ENCODE peak calls at places on chromosomes 16 and 17, in six cellular contexts. V, R, W, G, Y and Q are unnamed samples.

GRCh38 chr16:3641801-3642396 is 12.6 kb upstream of the DNASE1 start:
- DNase-seq in V (no peak), R (no peak), W (peak), G (no peak), Y (no peak), Q (peak)

GRCh38 chr16:85447657-85448313 is 165.3 kb upstream of the GSE1 start:
- DNase-seq in V (no peak), R (no peak), W (no peak), G (no peak), Y (no peak), Q (no peak)

GRCh38 chr16:67311607-67312449 is 14.7 kb downstream of the KCTD19 start:
- DNase-seq in V (peak), R (peak), W (no peak), G (peak), Y (peak), Q (peak)

GRCh38 chr17:79370126-79370525 is 240.7 kb downstream of the RBFOX3 start:
- DNase-seq in V (no peak), R (no peak), W (no peak), G (no peak), Y (no peak), Q (no peak)

GRCh38 chr17:66904760-66905637 is 59.5 kb upstream of the CACNG4 start:
- DNase-seq in V (peak), R (peak), W (peak), G (peak), Y (no peak), Q (no peak)

GRCh38 chr17:7042507-7043194 is 1.2 kb downstream of the SLC16A11 start:
- DNase-seq in V (no peak), R (no peak), W (no peak), G (no peak), Y (no peak), Q (peak)

GRCh38 chr17:79395046-79395445 is 215.8 kb downstream of the RBFOX3 start:
- DNase-seq in V (no peak), R (no peak), W (no peak), G (no peak), Y (no peak), Q (no peak)

GRCh38 chr17:15308758-15309157 is 32.6 kb downstream of the TEKT3 start:
- DNase-seq in V (no peak), R (no peak), W (no peak), G (no peak), Y (no peak), Q (no peak)

GRCh38 chr16:51982715-51983680 is 563.9 kb downstream of the TOX3 start:
- DNase-seq in V (peak), R (peak), W (no peak), G (peak), Y (peak), Q (peak)

GRCh38 chr16:76226481-76226880 is 50.7 kb upstream of the CNTNAP4 start:
- DNase-seq in V (no peak), R (no peak), W (no peak), G (no peak), Y (no peak), Q (no peak)

GRCh38 chr16:67375161-67375560 is 18.1 kb downstream of the TPPP3 start:
- DNase-seq in V (no peak), R (no peak), W (no peak), G (no peak), Y (no peak), Q (no peak)

GRCh38 chr16:58513874-58514273 is 1.4 kb upstream of the SETD6 start:
- DNase-seq in V (no peak), R (no peak), W (no peak), G (no peak), Y (no peak), Q (no peak)

GRCh38 chr16:58516768-58517107 is 1.4 kb downstream of the SETD6 start:
- DNase-seq in V (no peak), R (no peak), W (no peak), G (no peak), Y (no peak), Q (no peak)

GRCh38 chr16:58515871-58516767 is 802 bp downstream of the SETD6 start:
- DNase-seq in V (peak), R (no peak), W (peak), G (no peak), Y (no peak), Q (peak)

GRCh38 chr16:58518083-58518979 is 3.0 kb downstream of the SETD6 start:
- DNase-seq in V (no peak), R (no peak), W (no peak), G (no peak), Y (no peak), Q (peak)

DNA sequence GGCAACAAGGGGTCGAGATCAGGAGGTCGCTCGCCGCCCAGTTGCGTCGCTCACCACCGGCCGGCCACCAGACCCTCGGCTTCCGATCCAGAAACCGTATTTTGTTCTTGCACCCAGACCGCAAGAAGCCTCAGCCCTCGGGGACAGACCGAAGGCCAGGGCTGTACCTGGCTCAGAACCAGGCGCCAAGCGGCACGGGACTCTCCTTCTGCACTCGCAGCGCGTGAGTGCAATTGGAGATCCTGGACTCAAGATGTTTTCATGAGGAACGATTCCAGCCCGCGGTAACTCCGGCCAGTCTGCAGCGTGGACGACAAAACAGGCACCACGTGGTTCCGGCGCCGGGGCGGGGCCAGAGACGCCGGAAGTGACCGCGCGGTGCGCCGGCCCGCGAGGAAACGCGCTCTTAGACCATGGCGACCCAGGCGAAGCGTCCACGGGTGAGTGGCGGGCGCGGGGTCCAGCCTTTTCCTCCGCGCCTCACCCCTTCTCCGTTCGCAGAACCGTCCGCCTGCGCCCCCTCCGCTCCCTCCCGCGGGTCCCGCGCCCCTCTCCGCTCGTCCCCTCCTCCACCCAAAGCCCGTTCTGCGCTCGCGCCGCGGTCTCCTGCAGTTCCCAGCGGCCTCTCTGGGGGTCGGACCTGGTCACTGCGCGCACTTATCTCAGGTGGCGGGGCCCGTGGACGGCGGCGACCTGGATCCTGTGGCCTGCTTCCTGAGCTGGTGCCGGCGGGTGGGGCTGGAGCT is at the start of gene SETD6:
- DNase-seq in V (peak), R (peak), W (peak), G (peak), Y (peak), Q (peak)
- TF ChIP-seq CTCF in V (peak), R (no peak), W (peak), G (peak), Y (no peak), Q (peak)

DNA sequence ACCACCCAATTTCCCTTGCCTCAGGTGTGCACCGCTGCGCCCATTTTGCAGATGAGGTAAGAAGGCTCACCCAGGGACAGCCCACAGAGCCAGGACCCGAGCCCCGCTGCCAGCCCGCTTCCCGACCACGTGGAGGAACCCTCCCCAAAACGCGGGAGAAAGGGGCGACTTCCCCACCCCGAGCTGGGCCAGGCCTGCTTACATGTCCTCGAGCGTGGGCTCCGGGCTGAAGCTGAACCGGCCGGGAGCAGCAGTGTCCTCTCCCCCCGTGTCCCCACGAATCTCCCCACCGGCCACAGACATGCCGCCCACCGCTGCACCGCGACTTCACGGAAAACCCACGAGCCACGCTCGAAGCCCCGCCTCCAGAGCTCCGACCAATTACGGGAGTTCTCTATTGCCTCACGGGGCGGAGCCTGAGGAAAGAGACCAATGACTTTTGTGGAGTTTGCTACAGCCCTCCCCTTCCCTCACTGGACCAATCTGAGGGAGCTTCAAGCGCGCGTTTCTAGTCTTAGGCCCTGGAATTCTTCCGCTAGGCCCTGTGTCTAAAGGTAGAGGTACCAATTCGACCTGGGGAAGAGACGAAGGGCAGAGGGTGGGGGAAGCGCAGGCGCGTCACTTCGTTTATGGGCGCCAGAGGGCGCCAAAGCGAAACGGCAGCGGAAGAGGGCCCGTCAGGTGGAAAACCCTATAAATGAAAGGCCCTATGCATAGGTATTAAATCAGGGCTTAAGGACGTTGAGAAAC is at the start of gene DCTPP1:
- DNase-seq in V (peak), R (peak), W (peak), G (peak), Y (peak), Q (peak)
- TF ChIP-seq CTCF in V (peak), R (peak), W (peak), G (peak), Y (peak), Q (peak)

DNA sequence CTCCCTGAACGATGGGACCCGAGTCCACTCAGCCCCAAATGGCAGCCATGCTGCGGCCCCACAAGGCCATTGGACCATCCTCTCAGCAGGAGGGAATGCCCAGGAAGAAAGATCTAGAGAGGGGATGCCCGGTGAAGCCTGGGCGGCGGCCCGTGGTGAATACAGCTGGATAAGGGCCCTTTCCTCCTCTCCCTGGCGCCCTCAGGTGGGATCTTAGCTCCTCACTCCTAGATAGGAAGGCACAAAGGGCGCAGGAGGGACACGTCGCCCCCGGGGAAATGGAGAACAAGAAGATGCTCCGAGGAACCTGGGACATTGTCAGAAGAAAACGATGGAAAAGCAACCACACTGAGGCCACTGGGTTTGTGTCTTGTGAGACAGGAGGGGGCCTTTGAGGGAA is 2.5 kb downstream of the CD300C start:
- DNase-seq in V (no peak), R (no peak), W (no peak), G (no peak), Y (no peak), Q (no peak)
- TF ChIP-seq CTCF in V (no peak), R (no peak), W (no peak), G (no peak), Y (no peak), Q (no peak)

GRCh38 chr16:9484436-9484835 is 393.0 kb downstream of the HAPSTR1 start:
- DNase-seq in V (no peak), R (no peak), W (no peak), G (no peak), Y (no peak), Q (no peak)

GRCh38 chr16:9481749-9482148 is 390.3 kb downstream of the HAPSTR1 start:
- DNase-seq in V (no peak), R (no peak), W (no peak), G (no peak), Y (no peak), Q (no peak)

GRCh38 chr16:9476744-9477143 is 385.3 kb downstream of the HAPSTR1 start:
- DNase-seq in V (no peak), R (no peak), W (no peak), G (no peak), Y (no peak), Q (no peak)

GRCh38 chr16:9480503-9480902 is 389.1 kb downstream of the HAPSTR1 start:
- DNase-seq in V (no peak), R (no peak), W (no peak), G (no peak), Y (no peak), Q (no peak)

DNA sequence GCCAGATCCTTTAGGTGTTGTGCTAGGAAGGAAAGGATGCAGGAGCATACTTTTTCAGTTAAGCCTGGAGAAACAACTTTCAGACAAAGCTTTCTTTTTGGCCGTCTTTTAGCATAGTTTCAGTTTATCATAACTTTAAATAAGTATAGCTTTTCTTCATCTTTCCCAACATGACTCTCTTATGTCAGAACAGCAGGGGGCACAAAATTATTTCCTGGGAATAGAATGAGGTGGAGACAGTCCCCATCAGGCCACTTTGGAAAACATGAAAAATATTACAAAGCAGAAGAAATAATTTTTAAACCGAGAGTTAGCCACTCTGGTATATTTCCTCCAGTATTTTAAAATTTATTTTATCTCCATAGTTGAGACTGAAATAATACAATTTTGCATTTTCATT is 387.6 kb downstream of the HAPSTR1 start:
- DNase-seq in V (no peak), R (no peak), W (no peak), G (no peak), Y (no peak), Q (no peak)
- TF ChIP-seq CTCF in V (no peak), R (no peak), W (peak), G (no peak), Y (no peak), Q (no peak)

DNA sequence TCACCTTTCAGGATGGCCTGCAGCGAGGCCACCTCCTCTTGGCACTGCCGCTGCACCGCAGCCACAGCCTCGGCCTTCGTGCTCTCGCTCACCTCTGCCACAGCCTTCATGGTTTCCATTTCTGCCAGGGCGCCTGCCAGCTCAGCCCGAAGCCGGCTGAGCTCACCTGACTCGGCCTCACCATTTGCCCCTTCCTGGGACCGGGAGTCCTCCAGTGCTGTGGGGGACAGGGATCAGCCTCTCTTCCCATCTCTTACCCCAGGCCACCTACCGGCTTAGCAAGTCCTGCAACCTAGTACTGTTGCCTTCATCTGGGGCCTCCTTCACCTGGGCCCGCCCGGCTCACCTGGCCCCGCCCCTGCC is 658 bp downstream of the RABEP2 start:
- DNase-seq in V (no peak), R (no peak), W (no peak), G (no peak), Y (no peak), Q (no peak)
- TF ChIP-seq CTCF in V (peak), R (no peak), W (peak), G (no peak), Y (no peak), Q (no peak)

GRCh38 chr16:82061861-82062525 is 26.9 kb downstream of the HSD17B2 start:
- DNase-seq in V (peak), R (peak), W (no peak), G (peak), Y (no peak), Q (peak)
- TF ChIP-seq CTCF in V (peak), R (peak), W (peak), G (peak), Y (peak), Q (peak)

DNA sequence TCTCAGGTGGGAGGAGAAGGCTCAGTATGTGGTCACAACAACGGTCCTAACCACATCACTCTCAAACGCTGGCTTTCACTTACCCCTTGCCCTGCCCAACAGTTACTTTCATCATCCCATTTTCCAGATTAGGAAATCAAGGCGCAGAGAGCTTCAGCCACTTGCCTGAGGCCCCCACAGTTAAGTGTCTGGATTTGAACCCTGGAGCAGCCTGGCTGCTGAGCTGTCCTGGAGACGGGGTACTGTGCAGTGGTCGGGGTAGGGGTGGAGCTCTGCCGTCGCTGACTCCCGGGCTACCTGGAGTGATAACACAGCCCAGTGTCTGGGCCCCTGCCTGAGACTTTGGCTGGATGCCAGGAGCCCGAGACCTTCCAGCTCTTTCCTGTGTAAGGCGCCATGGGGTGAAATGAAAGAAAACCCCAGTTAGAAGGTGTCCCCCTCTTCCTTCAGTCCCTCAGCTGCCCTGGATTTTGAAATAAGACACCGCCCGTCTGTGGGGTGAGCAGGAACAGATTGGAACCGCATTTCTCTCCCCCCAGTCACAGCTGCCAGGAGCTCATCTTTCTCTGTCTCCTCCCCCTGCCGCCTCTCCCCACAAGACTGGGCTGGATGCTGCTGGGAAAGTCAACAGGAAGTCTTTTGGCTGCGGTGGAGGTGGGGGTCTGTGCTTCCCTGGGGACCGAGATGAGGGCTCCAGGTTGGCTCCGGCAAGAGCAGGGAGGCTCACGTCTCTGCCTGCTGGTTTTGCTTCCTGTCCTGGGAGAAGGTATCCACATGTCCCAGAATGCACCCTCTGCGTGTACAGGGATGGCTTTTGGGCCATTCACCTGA is 280.2 kb downstream of the SEC14L1 start:
- DNase-seq in V (peak), R (peak), W (no peak), G (peak), Y (peak), Q (peak)
- TF ChIP-seq CTCF in V (no peak), R (no peak), W (no peak), G (no peak), Y (no peak), Q (no peak)

DNA sequence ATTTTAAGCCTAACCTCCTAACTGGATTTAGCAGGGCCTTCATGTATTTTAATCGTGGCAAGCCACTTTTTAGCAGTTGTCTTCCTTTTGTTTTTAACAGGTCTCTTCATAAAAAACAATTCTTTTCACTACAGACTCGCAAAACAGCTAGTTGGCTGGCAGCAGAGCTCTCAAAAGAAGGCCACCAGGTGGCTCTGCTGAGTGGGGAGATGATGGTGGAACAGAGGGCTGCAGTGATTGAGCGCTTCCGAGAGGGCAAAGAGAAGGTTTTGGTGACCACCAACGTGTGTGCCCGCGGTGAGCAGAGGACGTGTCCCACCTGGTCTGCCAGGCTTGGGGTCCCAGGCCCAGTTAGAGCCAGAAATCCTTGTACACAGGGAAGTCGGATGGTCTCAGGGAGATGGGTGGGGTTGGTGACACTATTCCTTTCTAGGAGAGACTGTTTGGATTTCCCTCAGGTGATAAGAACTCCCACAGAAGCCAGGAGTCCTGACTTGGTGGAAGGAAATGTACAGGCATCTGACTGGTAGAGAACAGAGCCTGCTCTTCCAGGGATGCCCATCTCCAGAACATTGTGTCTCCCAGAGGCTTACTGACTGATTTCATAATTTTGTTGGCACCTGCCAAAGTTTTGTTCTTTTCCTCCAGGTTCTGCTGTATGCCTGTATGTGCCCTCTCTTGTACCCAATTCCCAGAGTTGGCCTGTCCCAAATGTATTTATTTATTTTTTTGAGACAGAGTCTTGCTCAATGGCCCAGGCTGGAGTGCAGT is 14.9 kb upstream of the DDX19A start:
- DNase-seq in V (peak), R (peak), W (no peak), G (no peak), Y (no peak), Q (no peak)
- TF ChIP-seq CTCF in V (peak), R (peak), W (peak), G (peak), Y (peak), Q (peak)